ENCODE peak calls at places on chromosomes 1 and 21, in five cellular contexts. One of them, this sample, is unnamed.

GRCh38 chr1:31042656-31043055 is 22.9 kb downstream of the PUM1 start:
- DNase-seq in HCEC 1CT: no peak
- DNase-seq in T follicular helper cell: no peak
- DNase-seq in H54: no peak
- DNase-seq in choroid plexus epithelial cell: no peak
- DNase-seq in this sample: no peak

GRCh38 chr1:59670662-59671061 is 144.1 kb upstream of the HOOK1 start:
- DNase-seq in HCEC 1CT: no peak
- DNase-seq in T follicular helper cell: no peak
- DNase-seq in H54: no peak
- DNase-seq in choroid plexus epithelial cell: no peak
- DNase-seq in this sample: no peak

GRCh38 chr1:96220644-96221043 is 500.9 kb upstream of the PTBP2 start:
- DNase-seq in HCEC 1CT: no peak
- DNase-seq in T follicular helper cell: no peak
- DNase-seq in H54: no peak
- DNase-seq in choroid plexus epithelial cell: no peak
- DNase-seq in this sample: no peak

GRCh38 chr1:74693473-74693872 is 19.9 kb upstream of the ERICH3 start:
- DNase-seq in HCEC 1CT: no peak
- DNase-seq in T follicular helper cell: no peak
- DNase-seq in H54: no peak
- DNase-seq in choroid plexus epithelial cell: peak; percentile 5
- DNase-seq in this sample: no peak

GRCh38 chr1:74733616-74734484 is 898 bp downstream of the TYW3 start:
- DNase-seq in HCEC 1CT: peak; percentile 62
- DNase-seq in T follicular helper cell: peak; percentile 12
- DNase-seq in H54: peak; percentile 16
- DNase-seq in choroid plexus epithelial cell: peak; percentile 90
- DNase-seq in this sample: peak; percentile 29

GRCh38 chr1:75614455-75615379 is 3.8 kb upstream of the SLC44A5 start:
- DNase-seq in HCEC 1CT: no peak
- DNase-seq in T follicular helper cell: no peak
- DNase-seq in H54: peak; percentile 61
- DNase-seq in choroid plexus epithelial cell: peak; percentile 20
- DNase-seq in this sample: peak; percentile 68

GRCh38 chr1:53580739-53581475 is 121.7 kb downstream of the DMRTB1 start:
- DNase-seq in HCEC 1CT: no peak
- DNase-seq in T follicular helper cell: no peak
- DNase-seq in H54: no peak
- DNase-seq in choroid plexus epithelial cell: no peak
- DNase-seq in this sample: no peak

GRCh38 chr1:18951416-18951815 is 5.1 kb downstream of the IFFO2 start:
- DNase-seq in HCEC 1CT: no peak
- DNase-seq in T follicular helper cell: no peak
- DNase-seq in H54: no peak
- DNase-seq in choroid plexus epithelial cell: no peak
- DNase-seq in this sample: no peak

GRCh38 chr1:173445164-173445563 is 32.0 kb upstream of the PRDX6 start:
- DNase-seq in HCEC 1CT: no peak
- DNase-seq in T follicular helper cell: no peak
- DNase-seq in H54: no peak
- DNase-seq in choroid plexus epithelial cell: peak; percentile 21
- DNase-seq in this sample: no peak

GRCh38 chr1:215052656-215053055 is 29.9 kb upstream of the KCNK2 start:
- DNase-seq in HCEC 1CT: peak; percentile 89
- DNase-seq in T follicular helper cell: no peak
- DNase-seq in H54: no peak
- DNase-seq in choroid plexus epithelial cell: no peak
- DNase-seq in this sample: no peak

GRCh38 chr1:241237873-241238272 is 119.1 kb downstream of the RGS7 start:
- DNase-seq in HCEC 1CT: no peak
- DNase-seq in T follicular helper cell: no peak
- DNase-seq in H54: no peak
- DNase-seq in choroid plexus epithelial cell: no peak
- DNase-seq in this sample: no peak

GRCh38 chr1:244665771-244666217 is 12.9 kb downstream of the DESI2 start:
- DNase-seq in HCEC 1CT: no peak
- DNase-seq in T follicular helper cell: no peak
- DNase-seq in H54: no peak
- DNase-seq in choroid plexus epithelial cell: no peak
- DNase-seq in this sample: no peak

GRCh38 chr1:90614872-90615271 is 102.2 kb downstream of the BARHL2 start:
- DNase-seq in HCEC 1CT: no peak
- DNase-seq in T follicular helper cell: no peak
- DNase-seq in H54: no peak
- DNase-seq in choroid plexus epithelial cell: no peak
- DNase-seq in this sample: no peak

GRCh38 chr1:228402638-228403025 is 4.0 kb downstream of the TRIM11 start:
- DNase-seq in HCEC 1CT: no peak
- DNase-seq in T follicular helper cell: no peak
- DNase-seq in H54: no peak
- DNase-seq in choroid plexus epithelial cell: no peak
- DNase-seq in this sample: no peak

GRCh38 chr1:150168960-150169565 is 19.3 kb downstream of the PLEKHO1 start:
- DNase-seq in HCEC 1CT: no peak
- DNase-seq in T follicular helper cell: peak; percentile 33
- DNase-seq in H54: peak; percentile 49
- DNase-seq in choroid plexus epithelial cell: peak; percentile 75
- DNase-seq in this sample: peak; percentile 47

GRCh38 chr21:41583274-41583790 is 75.4 kb upstream of the TMPRSS2 start:
- DNase-seq in HCEC 1CT: no peak
- DNase-seq in T follicular helper cell: no peak
- DNase-seq in H54: no peak
- DNase-seq in choroid plexus epithelial cell: peak; percentile 34
- DNase-seq in this sample: no peak

GRCh38 chr1:66350001-66350547 is 183.9 kb upstream of the SGIP1 start:
- DNase-seq in HCEC 1CT: peak; percentile 39
- DNase-seq in T follicular helper cell: peak; percentile 46
- DNase-seq in H54: no peak
- DNase-seq in choroid plexus epithelial cell: no peak
- DNase-seq in this sample: no peak

GRCh38 chr1:15702722-15703550 is 18.8 kb downstream of the PLEKHM2 start:
- DNase-seq in HCEC 1CT: peak; percentile 35
- DNase-seq in T follicular helper cell: no peak
- DNase-seq in H54: peak; percentile 44
- DNase-seq in choroid plexus epithelial cell: no peak
- DNase-seq in this sample: no peak

GRCh38 chr1:90387825-90388224 is 329.3 kb downstream of the BARHL2 start:
- DNase-seq in HCEC 1CT: no peak
- DNase-seq in T follicular helper cell: no peak
- DNase-seq in H54: no peak
- DNase-seq in choroid plexus epithelial cell: peak; percentile 6
- DNase-seq in this sample: no peak

GRCh38 chr1:229251185-229251584 is 19.7 kb upstream of the RAB4A start:
- DNase-seq in HCEC 1CT: no peak
- DNase-seq in T follicular helper cell: no peak
- DNase-seq in H54: no peak
- DNase-seq in choroid plexus epithelial cell: no peak
- DNase-seq in this sample: no peak

GRCh38 chr1:248589334-248589733 is 8.2 kb downstream of the OR2T10 start:
- DNase-seq in HCEC 1CT: no peak
- DNase-seq in T follicular helper cell: no peak
- DNase-seq in H54: no peak
- DNase-seq in choroid plexus epithelial cell: no peak
- DNase-seq in this sample: no peak

GRCh38 chr1:150257624-150258274 is at the start of gene CA14:
- DNase-seq in HCEC 1CT: no peak
- DNase-seq in T follicular helper cell: no peak
- DNase-seq in H54: no peak
- DNase-seq in choroid plexus epithelial cell: peak; percentile 60
- DNase-seq in this sample: no peak

GRCh38 chr1:231049121-231049979 is 9.3 kb upstream of the FAM89A start:
- DNase-seq in HCEC 1CT: no peak
- DNase-seq in T follicular helper cell: no peak
- DNase-seq in H54: no peak
- DNase-seq in choroid plexus epithelial cell: no peak
- DNase-seq in this sample: no peak

GRCh38 chr1:115477071-115477470 is 139.0 kb upstream of the NGF start:
- DNase-seq in HCEC 1CT: no peak
- DNase-seq in T follicular helper cell: no peak
- DNase-seq in H54: no peak
- DNase-seq in choroid plexus epithelial cell: no peak
- DNase-seq in this sample: no peak

GRCh38 chr1:155126494-155127104 is 1.1 kb upstream of the EFNA1 start:
- DNase-seq in HCEC 1CT: no peak
- DNase-seq in T follicular helper cell: no peak
- DNase-seq in H54: no peak
- DNase-seq in choroid plexus epithelial cell: peak; percentile 48
- DNase-seq in this sample: peak; percentile 53

GRCh38 chr1:36133484-36133883 is 8.5 kb upstream of the COL8A2 start:
- DNase-seq in HCEC 1CT: peak; percentile 87
- DNase-seq in T follicular helper cell: no peak
- DNase-seq in H54: peak; percentile 94
- DNase-seq in choroid plexus epithelial cell: peak; percentile 67
- DNase-seq in this sample: no peak

GRCh38 chr1:206898089-206898908 is 1.1 kb downstream of the IL24 start:
- DNase-seq in HCEC 1CT: peak; percentile 85
- DNase-seq in T follicular helper cell: no peak
- DNase-seq in H54: no peak
- DNase-seq in choroid plexus epithelial cell: peak; percentile 72
- DNase-seq in this sample: no peak

GRCh38 chr1:96992871-96993270 is 271.3 kb downstream of the PTBP2 start:
- DNase-seq in HCEC 1CT: peak; percentile 17
- DNase-seq in T follicular helper cell: no peak
- DNase-seq in H54: no peak
- DNase-seq in choroid plexus epithelial cell: peak; percentile 86
- DNase-seq in this sample: no peak

GRCh38 chr21:45140346-45140940 is 66.1 kb downstream of the ADARB1 start:
- DNase-seq in HCEC 1CT: peak; percentile 91
- DNase-seq in T follicular helper cell: peak; percentile 24
- DNase-seq in H54: peak; percentile 90
- DNase-seq in choroid plexus epithelial cell: peak; percentile 98
- DNase-seq in this sample: peak; percentile 76

This sample was measured in NCI-H1092.